ENCODE peak calls at places on chromosomes 13 and 19, in six cellular contexts. E is IMR-90, X is A549, U is adrenal gland, C is uterus, L is breast epithelium. N is an unnamed sample.

GRCh38 chr13:114079601-114080536 is 52.6 kb downstream of the RASA3 start:
- DNase-seq in E (no peak), X (no peak), U (peak; percentile 10), C (peak; percentile 24), L (peak; percentile 47), N (no peak)

GRCh38 chr19:15788594-15789270 is 1.3 kb downstream of the OR10H5 start:
- DNase-seq in E (no peak), X (no peak), U (no peak), C (no peak), L (no peak), N (no peak)

GRCh38 chr13:44648392-44649117 is 72.4 kb upstream of the TSC22D1 start:
- DNase-seq in E (no peak), X (no peak), U (no peak), C (no peak), L (no peak), N (no peak)

GRCh38 chr13:41509996-41510395 is 52.6 kb downstream of the RGCC start:
- DNase-seq in E (no peak), X (no peak), U (no peak), C (no peak), L (no peak), N (no peak)

GRCh38 chr13:30569901-30570576 is 47.7 kb upstream of the USPL1 start:
- DNase-seq in E (peak; percentile 99), X (peak; percentile 73), U (peak; percentile 76), C (peak; percentile 51), L (no peak), N (peak; percentile 10)

GRCh38 chr19:12478234-12478941 is 6.2 kb downstream of the ZNF709 start:
- DNase-seq in E (no peak), X (no peak), U (no peak), C (no peak), L (no peak), N (no peak)

GRCh38 chr19:15779756-15780476 is 7.5 kb upstream of the OR10H5 start:
- DNase-seq in E (no peak), X (peak; percentile 12), U (peak; percentile 34), C (peak; percentile 83), L (peak; percentile 60), N (no peak)

GRCh38 chr13:102487330-102487729 is 85.5 kb upstream of the FGF14 start:
- DNase-seq in E (no peak), X (no peak), U (no peak), C (no peak), L (no peak), N (no peak)

GRCh38 chr13:98022210-98022609 is 68.7 kb downstream of the IPO5 start:
- DNase-seq in E (peak; percentile 93), X (no peak), U (peak; percentile 77), C (no peak), L (no peak), N (no peak)

GRCh38 chr19:33634361-33635091 is 12.8 kb downstream of the CHST8 start:
- DNase-seq in E (no peak), X (no peak), U (no peak), C (no peak), L (no peak), N (no peak)

GRCh38 chr19:51688665-51689571 is 4.2 kb upstream of the SPACA6 start:
- DNase-seq in E (peak; percentile 95), X (peak; percentile 95), U (peak; percentile 95), C (peak; percentile 96), L (peak; percentile 90), N (no peak)

GRCh38 chr13:62309904-62310303 is 894.3 kb upstream of the PCDH20 start:
- DNase-seq in E (no peak), X (no peak), U (no peak), C (no peak), L (no peak), N (no peak)

GRCh38 chr13:107964356-107964755 is 251.0 kb downstream of the LIG4 start:
- DNase-seq in E (no peak), X (no peak), U (no peak), C (no peak), L (no peak), N (no peak)

GRCh38 chr13:41179593-41180250 is 14.6 kb downstream of the KBTBD7 start:
- DNase-seq in E (peak; percentile 80), X (no peak), U (no peak), C (no peak), L (no peak), N (no peak)

GRCh38 chr13:29369060-29369743 is 226.3 kb downstream of the SLC7A1 start:
- DNase-seq in E (peak; percentile 34), X (peak; percentile 35), U (no peak), C (no peak), L (no peak), N (peak; percentile 8)

GRCh38 chr13:110388141-110388943 is 81.3 kb downstream of the COL4A2 start:
- DNase-seq in E (peak; percentile 83), X (no peak), U (no peak), C (peak; percentile 66), L (no peak), N (no peak)

GRCh38 chr13:112150352-112150751 is 83.4 kb downstream of the SOX1 start:
- DNase-seq in E (no peak), X (no peak), U (no peak), C (no peak), L (no peak), N (no peak)

GRCh38 chr13:95301947-95302386 is 716 bp upstream of the ABCC4 start:
- DNase-seq in E (no peak), X (no peak), U (no peak), C (no peak), L (no peak), N (peak; percentile 82)

DNA sequence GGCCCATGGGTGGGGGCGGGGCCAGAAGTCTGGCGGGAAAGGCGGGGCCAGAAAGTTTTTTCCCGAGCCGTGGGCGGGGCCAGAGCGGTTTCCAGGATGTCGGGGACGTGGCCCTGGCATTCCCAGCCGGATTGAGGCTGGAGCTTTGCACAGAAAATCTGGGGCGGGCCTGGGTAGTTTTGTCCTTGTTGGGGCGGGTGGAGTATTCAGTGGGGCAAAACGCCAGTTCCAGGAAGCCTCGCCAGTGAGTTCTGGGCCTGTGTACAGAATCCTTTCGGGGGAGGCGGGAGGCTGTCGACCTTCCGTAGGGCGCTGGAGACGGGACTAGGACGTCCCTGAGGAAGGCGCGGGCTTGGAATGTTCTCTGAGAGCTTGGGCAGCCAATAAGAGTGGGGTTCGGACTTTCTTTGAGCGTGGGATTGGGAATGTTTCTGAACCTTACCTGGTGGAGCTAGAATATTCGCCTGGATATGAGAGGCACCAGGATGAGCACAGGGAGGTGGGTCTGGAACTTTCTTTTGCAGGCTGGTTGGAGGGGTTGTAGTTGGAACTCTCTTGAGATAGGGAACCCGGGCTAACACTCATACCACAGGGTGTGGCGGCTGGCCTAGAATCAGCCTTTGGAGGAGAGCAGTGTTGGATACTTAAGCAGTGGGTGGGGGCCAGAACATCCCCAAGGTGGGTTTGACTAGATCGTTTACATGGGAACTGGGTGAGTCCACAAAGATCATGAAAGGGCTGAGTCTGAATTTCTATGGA is 1.3 kb downstream of the CCDC9 start:
- DNase-seq in E (no peak), X (no peak), U (no peak), C (peak; percentile 57), L (no peak), N (peak; percentile 58)
- TF ChIP-seq POLR2A in E (peak; percentile 94), X (peak; percentile 43), U (peak; percentile 76), C (peak; percentile 64), L (peak; percentile 31), N (no peak)

DNA sequence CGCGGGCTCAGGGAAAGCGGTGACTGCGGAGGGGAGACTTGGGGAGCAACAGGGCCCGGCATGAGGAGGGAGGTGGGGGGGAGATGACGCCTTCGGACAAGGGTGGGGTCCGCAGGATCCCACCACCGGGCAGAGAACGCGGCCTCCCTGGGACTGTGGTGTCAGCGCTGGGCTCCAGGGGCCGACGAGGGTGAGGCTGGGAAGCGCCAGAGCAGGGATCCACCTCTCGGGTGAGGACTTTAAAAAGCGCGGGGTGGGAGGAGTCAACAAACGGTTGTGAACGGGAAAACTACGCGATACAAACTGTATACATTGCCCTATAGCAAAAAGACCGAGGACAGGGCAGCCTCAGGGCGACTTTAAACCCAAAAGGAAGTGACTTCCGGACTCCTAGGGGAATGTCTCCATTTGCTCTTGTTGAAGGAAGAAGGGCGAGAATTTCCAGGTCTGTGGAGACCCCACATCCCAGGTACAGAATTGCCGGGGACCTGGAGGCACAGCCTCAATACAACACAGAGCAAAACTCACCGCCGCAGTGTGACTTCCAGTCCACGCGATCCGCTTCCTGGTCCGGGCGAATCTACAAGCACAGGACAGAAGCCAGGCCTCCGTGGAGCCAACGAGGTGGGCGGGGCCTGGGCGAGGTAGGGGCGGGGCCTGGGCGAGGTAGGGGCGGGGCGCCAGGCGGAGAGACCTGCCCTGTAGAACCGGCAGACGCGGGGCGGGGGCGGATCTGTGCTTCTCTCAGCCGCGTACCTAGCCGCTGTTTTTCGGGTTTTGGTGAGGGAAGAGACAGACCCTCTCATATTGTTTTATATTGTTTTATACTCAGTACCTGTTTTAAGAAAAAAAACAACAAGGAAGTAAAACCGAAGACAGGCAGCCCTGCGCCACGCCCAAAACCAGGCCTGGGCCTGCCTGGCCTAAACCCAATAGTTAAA is at the start of gene ZNF888:
- DNase-seq in E (peak; percentile 70), X (no peak), U (peak; percentile 87), C (peak; percentile 91), L (peak; percentile 93), N (peak; percentile 93)
- TF ChIP-seq POLR2A in E (peak; percentile 65), X (no peak), U (peak; percentile 61), C (peak; percentile 54), L (peak; percentile 39), N (peak; percentile 82)

DNA sequence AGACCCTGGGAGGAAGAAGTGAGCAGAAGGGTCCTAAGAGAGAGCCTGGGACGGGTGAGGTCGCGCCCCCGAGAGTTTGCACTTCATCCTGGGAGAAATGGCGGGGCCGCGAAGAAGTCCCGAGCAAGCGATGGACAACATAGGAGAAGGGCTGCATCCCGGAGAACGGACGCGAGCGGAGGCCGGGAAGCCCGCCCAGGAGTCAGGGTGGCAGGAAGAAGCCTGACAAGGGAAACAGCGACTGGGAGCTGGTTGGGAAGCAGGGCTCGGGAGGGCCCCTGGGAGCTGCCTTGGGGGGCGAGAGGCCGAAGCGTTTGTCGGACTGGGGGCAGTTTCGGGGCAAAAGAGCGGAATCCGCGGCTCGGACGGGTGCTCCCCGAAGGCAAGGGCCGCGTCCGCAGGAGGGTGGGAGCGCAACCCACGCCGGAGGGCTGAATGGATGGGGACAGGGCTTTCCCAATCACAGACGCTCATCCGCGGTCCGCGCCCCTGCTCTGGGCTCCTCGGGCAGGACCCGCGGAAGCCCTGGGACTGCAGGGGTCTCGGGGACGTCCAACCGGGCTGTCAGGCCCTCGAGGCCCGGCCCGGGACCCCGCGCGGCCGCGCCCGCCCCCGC is 469 bp downstream of the ABHD17A start:
- DNase-seq in E (no peak), X (no peak), U (peak; percentile 43), C (no peak), L (no peak), N (peak; percentile 62)
- TF ChIP-seq POLR2A in E (peak; percentile 43), X (peak; percentile 16), U (no peak), C (no peak), L (no peak), N (no peak)

DNA sequence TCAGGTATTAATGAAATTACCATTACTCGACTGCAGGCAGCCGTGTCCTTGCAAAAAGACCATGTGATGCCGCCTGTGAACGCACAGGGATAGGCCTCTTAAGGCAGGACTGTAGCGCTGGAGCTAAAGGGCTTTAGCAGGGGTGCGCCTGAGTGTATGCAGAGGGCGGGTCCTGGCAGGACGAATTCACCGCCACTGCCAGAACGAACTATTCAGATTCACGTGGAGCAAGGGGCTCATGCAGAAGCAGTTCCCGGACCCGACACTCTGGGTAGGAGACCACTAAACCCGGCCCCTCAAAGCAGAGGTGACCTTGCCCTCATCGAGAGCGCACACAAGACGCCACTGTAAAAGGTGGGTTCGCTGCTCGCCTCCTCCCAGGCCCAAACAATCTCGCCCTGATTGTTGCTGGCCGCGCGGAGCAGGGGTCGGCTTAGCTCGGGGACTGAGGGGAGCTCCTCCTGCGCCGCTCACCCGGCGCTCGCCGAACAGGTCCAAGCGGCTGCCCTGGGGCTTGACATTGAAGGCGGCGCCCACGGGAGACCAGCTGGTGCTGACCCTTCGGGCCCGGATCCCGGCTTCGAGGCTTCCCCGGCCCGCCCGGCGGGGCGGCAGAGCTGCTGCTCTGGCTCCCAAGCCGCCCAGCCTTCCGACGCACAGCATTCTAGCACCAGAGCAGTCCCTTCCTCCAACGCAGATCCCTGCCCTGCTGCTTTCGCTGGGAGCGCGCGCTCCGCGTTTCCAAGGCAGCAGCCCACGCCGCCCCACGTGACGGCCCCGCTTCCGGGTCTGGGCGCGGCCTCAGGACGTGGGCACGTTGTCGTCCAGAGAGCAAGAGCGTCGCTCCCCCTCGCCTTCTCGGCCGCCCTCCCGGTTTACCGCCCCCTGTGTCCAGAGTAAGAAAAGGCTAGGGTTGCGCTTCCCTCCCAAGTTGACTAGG is at the start of gene MIPEP:
- DNase-seq in E (peak; percentile 95), X (peak; percentile 93), U (peak; percentile 93), C (peak; percentile 94), L (peak; percentile 91), N (peak; percentile 96)
- TF ChIP-seq POLR2A in E (peak; percentile 82), X (peak; percentile 67), U (peak; percentile 75), C (peak; percentile 78), L (peak; percentile 60), N (peak; percentile 77)